ENCODE peak calls at places on chromosomes 2 and 18, in six cellular contexts. K is type B pancreatic cell; Y is upper lobe of left lung; S is T1000; G is activated T-cell treated with anti-CD3 and anti-CD28 coated beads, Interleukin-2, amount 50 U/mL, for 72 hours; V is AG04450. B is an unnamed sample.

GRCh38 chr2:189676471-189676870 is 2.0 kb downstream of the ANKAR start:
- DNase-seq in K (no peak), Y (no peak), S (no peak), G (no peak), V (no peak), B (no peak)

GRCh38 chr2:112836695-112837117 is at the start of gene IL1B:
- DNase-seq in K (no peak), Y (no peak), S (no peak), G (no peak), V (peak), B (no peak)

GRCh38 chr2:96072746-96073145 is 38.0 kb upstream of the GPAT2 start:
- DNase-seq in K (no peak), Y (no peak), S (no peak), G (no peak), V (no peak), B (no peak)

GRCh38 chr2:147843421-147843863 is 1.4 kb upstream of the ACVR2A start:
- DNase-seq in K (no peak), Y (no peak), S (no peak), G (no peak), V (no peak), B (no peak)

GRCh38 chr2:113754989-113755689 is 1.3 kb downstream of the SLC35F5 start:
- DNase-seq in K (no peak), Y (no peak), S (no peak), G (no peak), V (no peak), B (no peak)

GRCh38 chr2:8882094-8882493 is 44.7 kb upstream of the KIDINS220 start:
- DNase-seq in K (no peak), Y (no peak), S (no peak), G (no peak), V (no peak), B (no peak)

GRCh38 chr18:25147878-25148488 is 204.0 kb downstream of the ZNF521 start:
- DNase-seq in K (no peak), Y (no peak), S (no peak), G (no peak), V (no peak), B (no peak)

GRCh38 chr2:196266855-196267254 is 95.5 kb upstream of the STK17B start:
- DNase-seq in K (no peak), Y (no peak), S (no peak), G (no peak), V (no peak), B (no peak)

GRCh38 chr18:13464432-13465125 is 246.0 kb downstream of the LDLRAD4 start:
- DNase-seq in K (no peak), Y (no peak), S (no peak), G (peak), V (no peak), B (no peak)

GRCh38 chr2:209721497-209721896 is 50.1 kb upstream of the UNC80 start:
- DNase-seq in K (no peak), Y (no peak), S (no peak), G (no peak), V (no peak), B (no peak)